ENCODE peak calls at places on chromosome 13, in four cellular contexts. A, T, G and N are unnamed samples.

GRCh38 chr13:83184819-83185218 is 697.5 kb downstream of the SLITRK1 start:
- DNase-seq in A (no peak), T (no peak), G (no peak), N (no peak)

GRCh38 chr13:83024226-83024625 is 858.0 kb downstream of the SLITRK1 start:
- DNase-seq in A (no peak), T (no peak), G (no peak), N (no peak)

GRCh38 chr13:41780736-41781708 is 179.9 kb downstream of the VWA8 start:
- DNase-seq in A (no peak), T (no peak), G (no peak), N (no peak)

GRCh38 chr13:76820759-76821158 is 65.4 kb downstream of the KCTD12 start:
- DNase-seq in A (peak; percentile 71), T (peak; percentile 88), G (no peak), N (no peak)

GRCh38 chr13:50011461-50011860 is 3.8 kb upstream of the KCNRG start:
- DNase-seq in A (no peak), T (no peak), G (no peak), N (no peak)

GRCh38 chr13:104132849-104133248 is 1066.6 kb upstream of the SLC10A2 start:
- DNase-seq in A (no peak), T (no peak), G (no peak), N (no peak)

GRCh38 chr13:109207618-109208017 is 578.2 kb downstream of the MYO16 start:
- DNase-seq in A (no peak), T (peak; percentile 48), G (no peak), N (no peak)

GRCh38 chr13:95714142-95714832 is 37.3 kb downstream of the DNAJC3 start:
- DNase-seq in A (no peak), T (no peak), G (no peak), N (no peak)

GRCh38 chr13:79258489-79258888 is 147.6 kb downstream of the RBM26 start:
- DNase-seq in A (no peak), T (no peak), G (no peak), N (no peak)
- H3K4me3 ChIP-seq in A (no peak overlapping the region), T (no peak overlapping the region), G (no peak overlapping the region), N (no peak overlapping the region)

GRCh38 chr13:100510208-100510997 is 78.2 kb downstream of the GGACT start:
- DNase-seq in A (no peak), T (no peak), G (no peak), N (peak; percentile 48)
- H3K4me1 ChIP-seq in A (no peaks in the 10 kb centered on the region), T (no peaks in the 10 kb centered on the region), G (no peaks in the 10 kb centered on the region), N (peaks cover 15% of the 10 kb centered on the region)

DNA sequence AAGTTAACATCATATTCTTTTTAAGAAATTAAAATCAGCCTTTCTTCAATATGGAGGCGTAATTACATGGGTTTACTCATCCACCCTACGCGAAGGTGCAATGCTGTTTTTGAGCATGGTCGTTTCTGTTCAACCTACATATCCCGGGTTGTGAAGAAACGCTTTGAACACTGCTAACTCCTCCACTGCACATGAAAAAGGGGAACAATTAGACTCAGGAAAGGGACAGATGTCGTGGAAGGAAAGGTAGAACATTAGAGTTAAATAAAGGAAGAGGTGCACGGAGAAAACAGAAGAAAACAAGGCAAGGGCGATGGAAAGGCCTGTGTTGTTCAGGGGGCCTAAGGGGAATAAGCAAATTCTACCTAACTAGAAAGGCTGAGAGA is 4.1 kb downstream of the ZIC5 start:
- DNase-seq in A (peak; percentile 1), T (no peak), G (no peak), N (no peak)
- H3K4me3 ChIP-seq in A (no peak overlapping the region), T (no peak overlapping the region), G (no peak overlapping the region), N (peak overlapping the region; percentile 59)

GRCh38 chr13:59865398-59865797 is 298.3 kb downstream of the DIAPH3 start:
- DNase-seq in A (no peak), T (no peak), G (no peak), N (no peak)
- H3K4me1 ChIP-seq in A (no peaks in the 10 kb centered on the region), T (no peaks in the 10 kb centered on the region), G (peaks cover 6% of the 10 kb centered on the region), N (peaks cover 9% of the 10 kb centered on the region)

GRCh38 chr13:20828540-20829364 is 55.0 kb upstream of the EEF1AKMT1 start:
- DNase-seq in A (no peak), T (no peak), G (peak; percentile 68), N (peak; percentile 55)
- H3K4me3 ChIP-seq in A (peak overlapping the region; percentile 50), T (peak overlapping the region; percentile 29), G (no peak overlapping the region), N (no peak overlapping the region)

GRCh38 chr13:45205124-45205523 is 4.3 kb upstream of the KCTD4 start:
- DNase-seq in A (no peak), T (no peak), G (no peak), N (no peak)

GRCh38 chr13:45209229-45209628 is 8.4 kb upstream of the KCTD4 start:
- DNase-seq in A (no peak), T (no peak), G (no peak), N (no peak)

GRCh38 chr13:45206340-45206739 is 5.5 kb upstream of the KCTD4 start:
- DNase-seq in A (no peak), T (no peak), G (no peak), N (no peak)

GRCh38 chr13:45207319-45207718 is 6.5 kb upstream of the KCTD4 start:
- DNase-seq in A (no peak), T (no peak), G (no peak), N (no peak)

DNA sequence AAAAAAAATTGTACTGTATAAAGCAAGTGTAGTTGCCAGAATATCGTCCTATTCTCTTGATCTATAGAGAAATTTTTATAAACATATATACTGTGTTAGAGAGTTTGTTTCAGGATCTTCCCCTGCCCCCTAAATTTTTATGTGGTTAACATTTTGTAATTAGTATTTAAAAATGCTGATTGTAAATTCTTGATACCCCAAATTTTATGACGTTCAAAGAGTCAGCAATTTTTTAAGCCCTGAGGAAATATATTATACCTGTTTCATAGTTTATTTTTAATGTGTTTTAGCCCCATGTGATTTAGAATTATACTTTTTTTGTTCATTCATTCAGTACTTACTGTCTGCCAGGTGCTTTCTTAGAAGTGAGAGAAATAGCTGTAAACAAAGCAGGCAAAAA is 7.3 kb upstream of the KCTD4 start:
- DNase-seq in A (no peak), T (no peak), G (no peak), N (no peak)
- H3K4me1 ChIP-seq in A (peaks cover 5% of the 10 kb centered on the region), T (peaks cover 4% of the 10 kb centered on the region), G (no peaks in the 10 kb centered on the region), N (peaks cover 8% of the 10 kb centered on the region)

DNA sequence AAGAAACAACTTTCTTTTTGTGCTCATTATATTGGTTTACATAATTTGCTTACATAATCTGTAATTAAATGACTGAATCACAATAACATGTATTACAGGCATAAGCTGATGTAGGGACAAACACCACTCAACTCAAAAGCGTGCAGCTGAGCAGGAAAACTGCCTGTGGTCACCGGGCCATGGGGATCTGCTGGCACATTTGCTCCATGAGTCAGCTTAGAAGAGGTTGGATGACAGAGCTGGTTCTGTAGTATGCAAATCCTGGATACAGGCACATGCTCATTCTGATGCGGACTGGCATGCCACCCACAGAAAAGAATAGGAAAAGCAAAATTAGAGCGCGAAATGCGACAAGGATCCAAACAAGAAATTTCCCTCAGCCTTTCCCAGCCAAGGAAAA is 128.6 kb downstream of the USP12 start:
- DNase-seq in A (peak; percentile 72), T (no peak), G (no peak), N (peak; percentile 9)
- H3K4me3 ChIP-seq in A (no peak overlapping the region), T (no peak overlapping the region), G (no peak overlapping the region), N (no peak overlapping the region)

GRCh38 chr13:110262944-110263343 is 44.0 kb downstream of the COL4A1 start:
- DNase-seq in A (peak; percentile 41), T (peak; percentile 68), G (no peak), N (no peak)
- H3K4me1 ChIP-seq in A (peaks cover 7% of the 10 kb centered on the region), T (peaks cover 34% of the 10 kb centered on the region), G (no peaks in the 10 kb centered on the region), N (no peaks in the 10 kb centered on the region)

GRCh38 chr13:46598820-46599180 is 45.8 kb downstream of the LRCH1 start:
- DNase-seq in A (no peak), T (no peak), G (no peak), N (no peak)

GRCh38 chr13:46596501-46596900 is 43.5 kb downstream of the LRCH1 start:
- DNase-seq in A (no peak), T (no peak), G (no peak), N (no peak)

GRCh38 chr13:46595918-46596315 is 42.9 kb downstream of the LRCH1 start:
- DNase-seq in A (no peak), T (no peak), G (no peak), N (no peak)

GRCh38 chr13:46600943-46601311 is 48.0 kb downstream of the LRCH1 start:
- DNase-seq in A (no peak), T (no peak), G (no peak), N (no peak)

DNA sequence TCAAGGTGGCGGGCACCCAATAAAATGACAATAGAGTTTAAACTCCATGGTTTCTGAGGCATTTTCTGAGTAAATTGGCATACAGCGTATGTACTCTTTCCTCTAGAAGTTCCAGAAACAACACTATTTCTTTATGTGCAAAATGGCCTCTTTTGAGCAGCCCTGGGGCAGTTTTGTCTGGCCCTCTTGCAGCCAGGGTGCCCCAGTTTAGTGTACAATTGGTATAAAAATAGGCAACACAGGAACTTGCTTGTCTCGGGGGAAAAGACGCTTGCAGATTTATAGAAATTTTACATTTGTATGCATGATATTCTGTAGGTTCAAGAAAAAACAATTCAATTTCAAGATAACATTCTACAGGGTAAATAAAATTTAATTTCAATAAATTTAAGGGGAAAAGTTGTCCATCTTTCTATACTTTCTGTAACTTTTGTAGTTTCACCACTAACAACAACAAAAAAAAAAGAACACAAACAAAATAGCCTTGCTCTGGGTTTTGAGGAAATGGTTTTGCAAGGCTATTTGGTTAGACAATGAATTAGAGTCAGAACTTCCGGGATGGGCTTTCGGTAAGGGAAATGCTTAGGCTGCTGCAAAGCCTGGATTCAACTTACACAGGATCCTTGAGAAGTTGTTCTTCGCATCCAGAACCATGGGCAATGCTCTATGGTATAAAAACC is 45.3 kb downstream of the LRCH1 start:
- DNase-seq in A (no peak), T (no peak), G (peak; percentile 89), N (no peak)
- H3K4me3 ChIP-seq in A (no peak overlapping the region), T (no peak overlapping the region), G (peak overlapping the region; percentile 66), N (no peak overlapping the region)

GRCh38 chr13:48533207-48533499 is 273 bp upstream of the RCBTB2 start:
- DNase-seq in A (no peak), T (no peak), G (no peak), N (no peak)

GRCh38 chr13:48535791-48536190 is 2.9 kb upstream of the RCBTB2 start:
- DNase-seq in A (no peak), T (no peak), G (no peak), N (no peak)

GRCh38 chr13:48533986-48534600 is 1.2 kb upstream of the RCBTB2 start:
- DNase-seq in A (no peak), T (no peak), G (no peak), N (no peak)

GRCh38 chr13:48536851-48537250 is 4.0 kb upstream of the RCBTB2 start:
- DNase-seq in A (no peak), T (no peak), G (no peak), N (no peak)

DNA sequence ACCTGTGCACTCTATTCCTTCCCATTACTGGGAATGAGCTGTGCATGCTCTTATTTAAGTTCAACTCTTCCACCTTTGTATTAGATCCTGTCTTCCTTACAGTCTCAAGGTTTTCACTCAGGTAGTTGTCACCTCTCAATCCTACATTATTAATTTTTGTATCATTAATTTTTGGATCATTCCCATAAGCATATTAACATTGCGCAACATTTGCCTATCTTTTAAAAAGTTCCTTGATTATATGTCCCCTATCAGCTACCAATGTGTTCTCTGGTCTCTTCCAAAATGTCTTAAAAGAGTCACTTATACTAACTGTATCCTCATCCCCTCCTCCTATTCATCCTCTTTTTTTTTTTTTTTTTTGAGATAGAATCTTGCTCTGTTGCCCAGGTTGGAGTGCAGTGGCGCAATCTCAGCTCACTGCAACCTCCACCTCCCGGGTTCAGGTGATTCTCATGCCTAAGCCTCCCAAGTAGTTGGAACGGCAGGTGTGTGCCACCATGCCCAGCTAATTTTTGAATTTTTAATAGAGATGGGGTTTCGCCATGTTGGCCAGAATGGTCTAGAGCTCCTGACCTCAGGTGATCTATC is 2.1 kb upstream of the RCBTB2 start:
- DNase-seq in A (no peak), T (no peak), G (no peak), N (no peak)
- H3K4me1 ChIP-seq in A (no peaks in the 10 kb centered on the region), T (no peaks in the 10 kb centered on the region), G (peaks cover 37% of the 10 kb centered on the region), N (peaks cover 6% of the 10 kb centered on the region)